ENCODE peak calls at places on chromosomes 16 and 17, in nine cellular contexts. T, Y, V, J, D, I, Z, U and K are unnamed samples.

GRCh38 chr16:77171750-77172635 is 19.0 kb upstream of the MON1B start:
- DNase-seq in Y (no peak), U (no peak), I (peak; percentile 71), T (no peak), V (peak; percentile 79), Z (peak; percentile 65), J (no peak), D (peak; percentile 21), K (peak; percentile 31)

GRCh38 chr17:9021985-9022552 is 759 bp downstream of the NTN1 start:
- DNase-seq in T (no peak), V (peak; percentile 30), J (no peak), U (no peak), I (peak; percentile 36), D (peak; percentile 52), Z (no peak), Y (peak; percentile 65), K (peak; percentile 53)

GRCh38 chr16:11497851-11498289 is 88.8 kb downstream of the LITAF start:
- DNase-seq in Z (no peak), D (peak; percentile 65), T (no peak), J (no peak), I (peak; percentile 66), U (no peak), V (peak; percentile 67), Y (no peak), K (peak; percentile 45)

GRCh38 chr16:35730251-35730650 is 2270.8 kb downstream of the TP53TG3F start:
- DNase-seq in Y (no peak), Z (no peak), T (no peak), V (no peak), D (no peak), U (no peak), J (no peak), I (no peak), K (no peak)

GRCh38 chr17:1709403-1709891 is 730 bp downstream of the TLCD2 start:
- DNase-seq in J (no peak), I (no peak), T (no peak), V (no peak), Z (no peak), D (no peak), U (no peak), Y (no peak), K (peak; percentile 69)

GRCh38 chr17:46770818-46771600 is 47.5 kb downstream of the WNT3 start:
- DNase-seq in V (peak; percentile 30), I (peak; percentile 41), U (no peak), Z (peak; percentile 62), J (no peak), Y (peak; percentile 80), D (peak; percentile 68), T (peak; percentile 75), K (peak; percentile 85)

GRCh38 chr17:62907961-62908360 is 58.1 kb upstream of the TANC2 start:
- DNase-seq in I (no peak), Z (no peak), J (no peak), D (peak; percentile 15), V (no peak), T (no peak), U (no peak), Y (no peak), K (no peak)

GRCh38 chr16:88680554-88681083 is 5.7 kb downstream of the SNAI3 start:
- DNase-seq in T (no peak), J (no peak), V (no peak), Y (no peak), U (no peak), I (no peak), D (no peak), Z (no peak), K (no peak)

GRCh38 chr17:16962804-16963203 is 9.1 kb downstream of the TNFRSF13B start:
- DNase-seq in U (no peak), V (no peak), D (no peak), T (no peak), Z (peak; percentile 38), Y (no peak), I (no peak), J (no peak), K (no peak)

GRCh38 chr16:51818342-51818944 is 667.4 kb upstream of the SALL1 start:
- DNase-seq in T (no peak), I (peak; percentile 71), U (no peak), J (peak; percentile 34), D (no peak), Y (no peak), V (peak; percentile 83), Z (no peak), K (peak; percentile 46)

GRCh38 chr16:54437921-54438320 is 151.3 kb upstream of the IRX3 start:
- DNase-seq in J (no peak), Y (no peak), T (no peak), U (no peak), D (no peak), Z (no peak), I (no peak), V (no peak), K (no peak)

GRCh38 chr17:17970699-17971430 is 1.3 kb downstream of the TOM1L2 start:
- DNase-seq in I (peak; percentile 83), Y (no peak), J (no peak), D (no peak), Z (no peak), V (no peak), U (no peak), T (no peak), K (no peak)

GRCh38 chr16:85176541-85177447 is 64.5 kb upstream of the CIBAR2 start:
- DNase-seq in Y (no peak), I (no peak), J (no peak), U (no peak), Z (no peak), D (no peak), T (no peak), V (peak; percentile 61), K (no peak)

DNA sequence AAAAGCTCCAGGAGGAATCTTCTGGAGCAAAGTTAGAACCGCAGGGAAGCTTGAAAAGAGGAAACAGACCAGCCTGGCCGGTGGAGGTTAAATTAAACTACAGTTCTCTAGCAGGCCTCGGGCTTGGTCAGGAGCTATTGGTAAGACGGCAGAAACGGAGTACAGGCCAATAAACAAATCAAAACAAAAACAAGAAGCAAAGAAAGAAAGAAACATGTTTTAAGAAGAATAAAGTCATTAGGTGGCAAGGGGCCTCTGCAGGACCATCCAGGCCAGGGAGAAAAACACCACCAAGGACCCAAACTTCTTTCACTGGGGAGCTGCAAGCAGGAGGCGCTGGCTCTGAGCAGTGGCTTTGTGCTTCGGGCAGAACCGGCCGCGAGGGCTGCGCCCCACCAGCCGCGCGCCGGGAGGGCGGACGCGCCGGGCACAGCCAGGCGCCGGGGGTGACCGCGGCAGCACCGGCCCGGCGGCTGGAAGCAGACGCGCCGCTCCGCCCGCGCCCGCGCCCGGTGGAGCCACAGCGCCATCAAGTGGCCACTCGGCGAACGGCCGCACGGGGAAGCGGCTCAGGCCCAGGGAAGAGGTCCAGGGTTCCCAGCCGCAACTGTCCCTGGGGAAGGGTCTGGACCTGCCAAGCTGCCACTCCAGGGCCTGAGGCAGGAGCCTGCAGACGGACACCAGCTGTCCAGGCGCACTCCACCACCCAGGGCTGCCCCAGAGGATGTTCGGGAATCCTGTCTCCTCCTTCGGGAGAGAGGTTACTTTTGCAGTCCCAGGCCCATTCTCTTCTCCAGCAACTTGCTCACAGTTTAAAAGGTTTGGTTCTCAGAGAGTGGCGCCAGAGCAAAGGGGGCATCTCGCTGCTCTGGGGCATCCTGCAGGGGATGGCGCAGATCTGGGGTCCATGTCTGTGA is 419.4 kb downstream of the SOX9 start:
- DNase-seq in J (peak; percentile 49), Y (peak; percentile 85), I (peak; percentile 61), Z (peak; percentile 86), T (peak; percentile 88), V (peak; percentile 69), U (no peak), D (peak; percentile 88), K (peak; percentile 71)
- H3K4me3 ChIP-seq in J (peak overlapping the region; percentile 4), Y (peak overlapping the region; percentile 26), I (peak overlapping the region; percentile 7), Z (peak overlapping the region; percentile 22), T (no peak overlapping the region), V (peak overlapping the region; percentile 49), U (peak overlapping the region; percentile 24), D (peak overlapping the region; percentile 46), K (no peak overlapping the region)

GRCh38 chr16:48447940-48448536 is 62.8 kb upstream of the SIAH1 start:
- DNase-seq in I (no peak), D (no peak), T (no peak), J (no peak), V (no peak), Z (no peak), U (no peak), Y (no peak), K (no peak)
- H3K4me3 ChIP-seq in I (no peak overlapping the region), D (no peak overlapping the region), T (no peak overlapping the region), J (no peak overlapping the region), V (no peak overlapping the region), Z (no peak overlapping the region), U (no peak overlapping the region), Y (no peak overlapping the region), K (no peak overlapping the region)

DNA sequence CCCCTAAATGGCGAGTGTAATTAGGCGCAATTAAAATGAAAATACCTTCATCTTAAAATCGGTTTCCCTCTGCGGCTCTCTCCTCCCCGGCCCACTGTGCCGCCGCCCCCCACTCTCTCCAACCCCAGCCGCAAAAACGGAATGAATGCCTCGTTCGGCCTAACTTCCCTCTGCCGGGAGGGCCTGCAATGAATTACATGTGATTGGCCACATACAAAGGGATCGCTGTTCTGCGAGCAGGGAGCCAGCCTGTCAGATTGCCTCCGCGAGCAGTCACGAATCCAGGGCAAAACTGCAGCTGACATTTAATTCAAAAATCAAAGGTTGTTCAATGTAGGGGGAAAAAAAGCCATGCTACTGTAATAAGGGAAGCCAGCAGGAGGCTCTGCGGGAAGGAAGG is 85.0 kb downstream of the TBC1D16 start:
- DNase-seq in Y (peak; percentile 48), U (no peak), T (no peak), V (no peak), D (no peak), J (peak; percentile 74), I (no peak), Z (no peak), K (peak; percentile 6)
- H3K4me3 ChIP-seq in Y (no peak overlapping the region), U (no peak overlapping the region), T (no peak overlapping the region), V (no peak overlapping the region), D (no peak overlapping the region), J (peak overlapping the region; percentile 41), I (no peak overlapping the region), Z (no peak overlapping the region), K (no peak overlapping the region)

GRCh38 chr16:24685539-24686432 is 43.7 kb upstream of the TNRC6A start:
- DNase-seq in U (no peak), Z (peak; percentile 58), J (peak; percentile 85), D (peak; percentile 56), V (peak; percentile 91), Y (no peak), T (no peak), I (peak; percentile 50), K (no peak)

GRCh38 chr16:24686678-24687077 is 42.8 kb upstream of the TNRC6A start:
- DNase-seq in Z (no peak), Y (no peak), D (no peak), U (no peak), J (no peak), I (no peak), V (no peak), T (no peak), K (no peak)

GRCh38 chr16:24692854-24693253 is 36.6 kb upstream of the TNRC6A start:
- DNase-seq in U (no peak), Y (no peak), I (no peak), T (no peak), Z (no peak), D (no peak), J (no peak), V (no peak), K (no peak)

GRCh38 chr16:24688359-24688758 is 41.1 kb upstream of the TNRC6A start:
- DNase-seq in Z (no peak), I (no peak), Y (no peak), T (no peak), J (no peak), U (no peak), D (no peak), V (no peak), K (no peak)

DNA sequence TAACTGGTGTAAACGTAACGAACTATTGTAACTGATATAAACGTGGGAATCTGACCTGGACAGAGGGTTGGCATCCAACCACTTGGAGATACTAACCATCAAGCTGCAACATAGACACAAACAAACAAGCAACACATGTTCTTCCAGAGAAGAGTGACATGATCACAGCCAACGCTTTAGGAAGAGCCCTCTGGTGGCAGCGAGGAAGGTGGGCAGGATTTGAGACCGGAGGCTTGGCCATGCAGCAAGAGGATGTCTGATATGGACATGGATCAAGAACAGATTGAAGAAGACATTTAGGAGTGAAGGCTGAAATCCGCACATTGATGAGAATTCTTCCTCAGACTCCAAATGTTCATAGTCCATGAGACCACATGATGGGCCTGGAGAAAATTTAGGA is 40.3 kb upstream of the TNRC6A start:
- DNase-seq in D (no peak), V (peak; percentile 81), Z (peak; percentile 60), T (no peak), J (peak; percentile 22), Y (no peak), U (no peak), I (peak; percentile 68), K (peak; percentile 60)
- H3K4me3 ChIP-seq in D (no peak overlapping the region), V (no peak overlapping the region), Z (no peak overlapping the region), T (no peak overlapping the region), J (no peak overlapping the region), Y (no peak overlapping the region), U (no peak overlapping the region), I (no peak overlapping the region), K (no peak overlapping the region)